ENCODE peak calls at places on chromosomes 5 and 9, in ten cellular contexts. One of them, this sample, is unnamed.

GRCh38 chr5:65625743-65626142 is 916 bp downstream of the SHLD3 start:
- DNase-seq in cardiac muscle cell: no peak
- DNase-seq in activated effector memory CD4-positive, alpha-beta T cell treated with anti-CD3 and anti-CD28 coated beads, Interleukin-2, amount 50 U/mL, for 16 hours: no peak
- DNase-seq in aorta: no peak
- DNase-seq in stomach: no peak
- DNase-seq in skeletal muscle cell: no peak
- DNase-seq in CD4-positive, CD25-positive, alpha-beta regulatory T cell: no peak
- DNase-seq in ELF-1: no peak
- DNase-seq in stimulated activated CD4-positive, alpha-beta T cell treated with anti-CD3 and anti-CD28 coated beads, TNF-alpha, amount 100 ng/mL, for 24 hours: no peak
- DNase-seq in neural progenitor cell: no peak
- DNase-seq in this sample: no peak

GRCh38 chr5:96537386-96537785 is 104.3 kb upstream of the PCSK1 start:
- DNase-seq in cardiac muscle cell: peak
- DNase-seq in activated effector memory CD4-positive, alpha-beta T cell treated with anti-CD3 and anti-CD28 coated beads, Interleukin-2, amount 50 U/mL, for 16 hours: no peak
- DNase-seq in aorta: no peak
- DNase-seq in stomach: no peak
- DNase-seq in skeletal muscle cell: peak
- DNase-seq in CD4-positive, CD25-positive, alpha-beta regulatory T cell: peak
- DNase-seq in ELF-1: no peak
- DNase-seq in stimulated activated CD4-positive, alpha-beta T cell treated with anti-CD3 and anti-CD28 coated beads, TNF-alpha, amount 100 ng/mL, for 24 hours: no peak
- DNase-seq in neural progenitor cell: no peak
- DNase-seq in this sample: no peak

GRCh38 chr5:178527458-178528307 is 62.5 kb downstream of the COL23A1 start:
- DNase-seq in cardiac muscle cell: no peak
- DNase-seq in activated effector memory CD4-positive, alpha-beta T cell treated with anti-CD3 and anti-CD28 coated beads, Interleukin-2, amount 50 U/mL, for 16 hours: no peak
- DNase-seq in aorta: no peak
- DNase-seq in stomach: no peak
- DNase-seq in skeletal muscle cell: no peak
- DNase-seq in CD4-positive, CD25-positive, alpha-beta regulatory T cell: no peak
- DNase-seq in ELF-1: no peak
- DNase-seq in stimulated activated CD4-positive, alpha-beta T cell treated with anti-CD3 and anti-CD28 coated beads, TNF-alpha, amount 100 ng/mL, for 24 hours: no peak
- DNase-seq in neural progenitor cell: no peak
- DNase-seq in this sample: no peak

GRCh38 chr5:150130493-150130922 is 25.1 kb downstream of the PDGFRB start:
- DNase-seq in cardiac muscle cell: no peak
- DNase-seq in activated effector memory CD4-positive, alpha-beta T cell treated with anti-CD3 and anti-CD28 coated beads, Interleukin-2, amount 50 U/mL, for 16 hours: no peak
- DNase-seq in aorta: no peak
- DNase-seq in stomach: no peak
- DNase-seq in skeletal muscle cell: no peak
- DNase-seq in CD4-positive, CD25-positive, alpha-beta regulatory T cell: no peak
- DNase-seq in ELF-1: peak
- DNase-seq in stimulated activated CD4-positive, alpha-beta T cell treated with anti-CD3 and anti-CD28 coated beads, TNF-alpha, amount 100 ng/mL, for 24 hours: no peak
- DNase-seq in neural progenitor cell: peak
- DNase-seq in this sample: no peak

GRCh38 chr5:136249678-136250266 is 56.8 kb upstream of the SMIM32 start:
- DNase-seq in cardiac muscle cell: peak
- DNase-seq in activated effector memory CD4-positive, alpha-beta T cell treated with anti-CD3 and anti-CD28 coated beads, Interleukin-2, amount 50 U/mL, for 16 hours: no peak
- DNase-seq in aorta: peak
- DNase-seq in stomach: peak
- DNase-seq in skeletal muscle cell: peak
- DNase-seq in CD4-positive, CD25-positive, alpha-beta regulatory T cell: no peak
- DNase-seq in ELF-1: peak
- DNase-seq in stimulated activated CD4-positive, alpha-beta T cell treated with anti-CD3 and anti-CD28 coated beads, TNF-alpha, amount 100 ng/mL, for 24 hours: no peak
- DNase-seq in neural progenitor cell: peak
- DNase-seq in this sample: peak

GRCh38 chr9:122379340-122379739 is 8.5 kb downstream of the PTGS1 start:
- DNase-seq in cardiac muscle cell: peak
- DNase-seq in activated effector memory CD4-positive, alpha-beta T cell treated with anti-CD3 and anti-CD28 coated beads, Interleukin-2, amount 50 U/mL, for 16 hours: no peak
- DNase-seq in aorta: no peak
- DNase-seq in stomach: no peak
- DNase-seq in skeletal muscle cell: no peak
- DNase-seq in CD4-positive, CD25-positive, alpha-beta regulatory T cell: no peak
- DNase-seq in ELF-1: no peak
- DNase-seq in stimulated activated CD4-positive, alpha-beta T cell treated with anti-CD3 and anti-CD28 coated beads, TNF-alpha, amount 100 ng/mL, for 24 hours: no peak
- DNase-seq in neural progenitor cell: no peak
- DNase-seq in this sample: no peak

GRCh38 chr5:176810084-176810597 is at the start of gene UNC5A:
- DNase-seq in cardiac muscle cell: peak
- DNase-seq in activated effector memory CD4-positive, alpha-beta T cell treated with anti-CD3 and anti-CD28 coated beads, Interleukin-2, amount 50 U/mL, for 16 hours: peak
- DNase-seq in aorta: no peak
- DNase-seq in stomach: no peak
- DNase-seq in skeletal muscle cell: peak
- DNase-seq in CD4-positive, CD25-positive, alpha-beta regulatory T cell: peak
- DNase-seq in ELF-1: peak
- DNase-seq in stimulated activated CD4-positive, alpha-beta T cell treated with anti-CD3 and anti-CD28 coated beads, TNF-alpha, amount 100 ng/mL, for 24 hours: peak
- DNase-seq in neural progenitor cell: peak
- DNase-seq in this sample: peak

GRCh38 chr5:139574641-139575312 is 13.6 kb downstream of the UBE2D2 start:
- DNase-seq in cardiac muscle cell: peak
- DNase-seq in activated effector memory CD4-positive, alpha-beta T cell treated with anti-CD3 and anti-CD28 coated beads, Interleukin-2, amount 50 U/mL, for 16 hours: no peak
- DNase-seq in aorta: no peak
- DNase-seq in stomach: no peak
- DNase-seq in skeletal muscle cell: no peak
- DNase-seq in CD4-positive, CD25-positive, alpha-beta regulatory T cell: peak
- DNase-seq in ELF-1: no peak
- DNase-seq in stimulated activated CD4-positive, alpha-beta T cell treated with anti-CD3 and anti-CD28 coated beads, TNF-alpha, amount 100 ng/mL, for 24 hours: no peak
- DNase-seq in neural progenitor cell: peak
- DNase-seq in this sample: peak

GRCh38 chr5:78594946-78595921 is 53.3 kb downstream of the LHFPL2 start:
- DNase-seq in cardiac muscle cell: peak
- DNase-seq in activated effector memory CD4-positive, alpha-beta T cell treated with anti-CD3 and anti-CD28 coated beads, Interleukin-2, amount 50 U/mL, for 16 hours: no peak
- DNase-seq in aorta: no peak
- DNase-seq in stomach: no peak
- DNase-seq in skeletal muscle cell: peak
- DNase-seq in CD4-positive, CD25-positive, alpha-beta regulatory T cell: no peak
- DNase-seq in ELF-1: no peak
- DNase-seq in stimulated activated CD4-positive, alpha-beta T cell treated with anti-CD3 and anti-CD28 coated beads, TNF-alpha, amount 100 ng/mL, for 24 hours: no peak
- DNase-seq in neural progenitor cell: no peak
- DNase-seq in this sample: peak

GRCh38 chr5:125870271-125870670 is 552.9 kb upstream of the GRAMD2B start:
- DNase-seq in cardiac muscle cell: no peak
- DNase-seq in activated effector memory CD4-positive, alpha-beta T cell treated with anti-CD3 and anti-CD28 coated beads, Interleukin-2, amount 50 U/mL, for 16 hours: no peak
- DNase-seq in aorta: no peak
- DNase-seq in stomach: no peak
- DNase-seq in skeletal muscle cell: no peak
- DNase-seq in CD4-positive, CD25-positive, alpha-beta regulatory T cell: no peak
- DNase-seq in ELF-1: no peak
- DNase-seq in stimulated activated CD4-positive, alpha-beta T cell treated with anti-CD3 and anti-CD28 coated beads, TNF-alpha, amount 100 ng/mL, for 24 hours: no peak
- DNase-seq in neural progenitor cell: peak
- DNase-seq in this sample: no peak

GRCh38 chr5:144369001-144369400 is 198.3 kb downstream of the KCTD16 start:
- DNase-seq in cardiac muscle cell: no peak
- DNase-seq in activated effector memory CD4-positive, alpha-beta T cell treated with anti-CD3 and anti-CD28 coated beads, Interleukin-2, amount 50 U/mL, for 16 hours: no peak
- DNase-seq in aorta: no peak
- DNase-seq in stomach: peak
- DNase-seq in skeletal muscle cell: no peak
- DNase-seq in CD4-positive, CD25-positive, alpha-beta regulatory T cell: no peak
- DNase-seq in ELF-1: no peak
- DNase-seq in stimulated activated CD4-positive, alpha-beta T cell treated with anti-CD3 and anti-CD28 coated beads, TNF-alpha, amount 100 ng/mL, for 24 hours: no peak
- DNase-seq in neural progenitor cell: no peak
- DNase-seq in this sample: no peak

GRCh38 chr9:136058152-136058483 is 37.0 kb downstream of the NACC2 start:
- DNase-seq in cardiac muscle cell: no peak
- DNase-seq in activated effector memory CD4-positive, alpha-beta T cell treated with anti-CD3 and anti-CD28 coated beads, Interleukin-2, amount 50 U/mL, for 16 hours: peak
- DNase-seq in aorta: peak
- DNase-seq in stomach: no peak
- DNase-seq in skeletal muscle cell: no peak
- DNase-seq in CD4-positive, CD25-positive, alpha-beta regulatory T cell: no peak
- DNase-seq in ELF-1: no peak
- DNase-seq in stimulated activated CD4-positive, alpha-beta T cell treated with anti-CD3 and anti-CD28 coated beads, TNF-alpha, amount 100 ng/mL, for 24 hours: no peak
- DNase-seq in neural progenitor cell: no peak
- DNase-seq in this sample: no peak

GRCh38 chr9:115106642-115107041 is 11.3 kb downstream of the TNC start:
- DNase-seq in cardiac muscle cell: no peak
- DNase-seq in activated effector memory CD4-positive, alpha-beta T cell treated with anti-CD3 and anti-CD28 coated beads, Interleukin-2, amount 50 U/mL, for 16 hours: no peak
- DNase-seq in aorta: no peak
- DNase-seq in stomach: no peak
- DNase-seq in skeletal muscle cell: no peak
- DNase-seq in CD4-positive, CD25-positive, alpha-beta regulatory T cell: no peak
- DNase-seq in ELF-1: no peak
- DNase-seq in stimulated activated CD4-positive, alpha-beta T cell treated with anti-CD3 and anti-CD28 coated beads, TNF-alpha, amount 100 ng/mL, for 24 hours: no peak
- DNase-seq in neural progenitor cell: no peak
- DNase-seq in this sample: no peak

GRCh38 chr5:103347729-103348128 is 89.2 kb downstream of the MACIR start:
- DNase-seq in cardiac muscle cell: no peak
- DNase-seq in activated effector memory CD4-positive, alpha-beta T cell treated with anti-CD3 and anti-CD28 coated beads, Interleukin-2, amount 50 U/mL, for 16 hours: no peak
- DNase-seq in aorta: no peak
- DNase-seq in stomach: no peak
- DNase-seq in skeletal muscle cell: no peak
- DNase-seq in CD4-positive, CD25-positive, alpha-beta regulatory T cell: no peak
- DNase-seq in ELF-1: peak
- DNase-seq in stimulated activated CD4-positive, alpha-beta T cell treated with anti-CD3 and anti-CD28 coated beads, TNF-alpha, amount 100 ng/mL, for 24 hours: no peak
- DNase-seq in neural progenitor cell: no peak
- DNase-seq in this sample: peak

GRCh38 chr9:81894891-81895290 is 33.3 kb upstream of the SPATA31D4 start:
- DNase-seq in cardiac muscle cell: no peak
- DNase-seq in activated effector memory CD4-positive, alpha-beta T cell treated with anti-CD3 and anti-CD28 coated beads, Interleukin-2, amount 50 U/mL, for 16 hours: no peak
- DNase-seq in aorta: no peak
- DNase-seq in stomach: no peak
- DNase-seq in skeletal muscle cell: no peak
- DNase-seq in CD4-positive, CD25-positive, alpha-beta regulatory T cell: no peak
- DNase-seq in ELF-1: no peak
- DNase-seq in stimulated activated CD4-positive, alpha-beta T cell treated with anti-CD3 and anti-CD28 coated beads, TNF-alpha, amount 100 ng/mL, for 24 hours: no peak
- DNase-seq in neural progenitor cell: no peak
- DNase-seq in this sample: no peak

GRCh38 chr5:40223884-40224402 is 455.8 kb upstream of the PTGER4 start:
- DNase-seq in cardiac muscle cell: no peak
- DNase-seq in activated effector memory CD4-positive, alpha-beta T cell treated with anti-CD3 and anti-CD28 coated beads, Interleukin-2, amount 50 U/mL, for 16 hours: peak
- DNase-seq in aorta: no peak
- DNase-seq in stomach: no peak
- DNase-seq in skeletal muscle cell: peak
- DNase-seq in CD4-positive, CD25-positive, alpha-beta regulatory T cell: no peak
- DNase-seq in ELF-1: no peak
- DNase-seq in stimulated activated CD4-positive, alpha-beta T cell treated with anti-CD3 and anti-CD28 coated beads, TNF-alpha, amount 100 ng/mL, for 24 hours: peak
- DNase-seq in neural progenitor cell: no peak
- DNase-seq in this sample: no peak

GRCh38 chr5:19424506-19424905 is 563.5 kb downstream of the CDH18 start:
- DNase-seq in cardiac muscle cell: no peak
- DNase-seq in activated effector memory CD4-positive, alpha-beta T cell treated with anti-CD3 and anti-CD28 coated beads, Interleukin-2, amount 50 U/mL, for 16 hours: no peak
- DNase-seq in aorta: no peak
- DNase-seq in stomach: no peak
- DNase-seq in skeletal muscle cell: no peak
- DNase-seq in CD4-positive, CD25-positive, alpha-beta regulatory T cell: no peak
- DNase-seq in ELF-1: no peak
- DNase-seq in stimulated activated CD4-positive, alpha-beta T cell treated with anti-CD3 and anti-CD28 coated beads, TNF-alpha, amount 100 ng/mL, for 24 hours: no peak
- DNase-seq in neural progenitor cell: no peak
- DNase-seq in this sample: no peak

GRCh38 chr5:117623042-117623815 is 1048.6 kb upstream of the SEMA6A start:
- DNase-seq in cardiac muscle cell: no peak
- DNase-seq in activated effector memory CD4-positive, alpha-beta T cell treated with anti-CD3 and anti-CD28 coated beads, Interleukin-2, amount 50 U/mL, for 16 hours: no peak
- DNase-seq in aorta: no peak
- DNase-seq in stomach: no peak
- DNase-seq in skeletal muscle cell: peak
- DNase-seq in CD4-positive, CD25-positive, alpha-beta regulatory T cell: no peak
- DNase-seq in ELF-1: peak
- DNase-seq in stimulated activated CD4-positive, alpha-beta T cell treated with anti-CD3 and anti-CD28 coated beads, TNF-alpha, amount 100 ng/mL, for 24 hours: no peak
- DNase-seq in neural progenitor cell: peak
- DNase-seq in this sample: peak

GRCh38 chr5:26691486-26691885 is 346.9 kb downstream of the CDH9 start:
- DNase-seq in cardiac muscle cell: no peak
- DNase-seq in activated effector memory CD4-positive, alpha-beta T cell treated with anti-CD3 and anti-CD28 coated beads, Interleukin-2, amount 50 U/mL, for 16 hours: no peak
- DNase-seq in aorta: no peak
- DNase-seq in stomach: no peak
- DNase-seq in skeletal muscle cell: no peak
- DNase-seq in CD4-positive, CD25-positive, alpha-beta regulatory T cell: no peak
- DNase-seq in ELF-1: no peak
- DNase-seq in stimulated activated CD4-positive, alpha-beta T cell treated with anti-CD3 and anti-CD28 coated beads, TNF-alpha, amount 100 ng/mL, for 24 hours: no peak
- DNase-seq in neural progenitor cell: no peak
- DNase-seq in this sample: no peak

GRCh38 chr9:114193090-114193489 is 37.8 kb downstream of the COL27A1 start:
- DNase-seq in cardiac muscle cell: no peak
- DNase-seq in activated effector memory CD4-positive, alpha-beta T cell treated with anti-CD3 and anti-CD28 coated beads, Interleukin-2, amount 50 U/mL, for 16 hours: no peak
- DNase-seq in aorta: no peak
- DNase-seq in stomach: no peak
- DNase-seq in skeletal muscle cell: no peak
- DNase-seq in CD4-positive, CD25-positive, alpha-beta regulatory T cell: no peak
- DNase-seq in ELF-1: no peak
- DNase-seq in stimulated activated CD4-positive, alpha-beta T cell treated with anti-CD3 and anti-CD28 coated beads, TNF-alpha, amount 100 ng/mL, for 24 hours: no peak
- DNase-seq in neural progenitor cell: no peak
- DNase-seq in this sample: no peak

GRCh38 chr5:126543660-126544059 is 51.4 kb downstream of the ALDH7A1 start:
- DNase-seq in cardiac muscle cell: no peak
- DNase-seq in activated effector memory CD4-positive, alpha-beta T cell treated with anti-CD3 and anti-CD28 coated beads, Interleukin-2, amount 50 U/mL, for 16 hours: no peak
- DNase-seq in aorta: no peak
- DNase-seq in stomach: no peak
- DNase-seq in skeletal muscle cell: no peak
- DNase-seq in CD4-positive, CD25-positive, alpha-beta regulatory T cell: no peak
- DNase-seq in ELF-1: no peak
- DNase-seq in stimulated activated CD4-positive, alpha-beta T cell treated with anti-CD3 and anti-CD28 coated beads, TNF-alpha, amount 100 ng/mL, for 24 hours: no peak
- DNase-seq in neural progenitor cell: no peak
- DNase-seq in this sample: peak

GRCh38 chr9:22165144-22165543 is 156.0 kb upstream of the CDKN2B start:
- DNase-seq in cardiac muscle cell: no peak
- DNase-seq in activated effector memory CD4-positive, alpha-beta T cell treated with anti-CD3 and anti-CD28 coated beads, Interleukin-2, amount 50 U/mL, for 16 hours: no peak
- DNase-seq in aorta: no peak
- DNase-seq in stomach: no peak
- DNase-seq in skeletal muscle cell: no peak
- DNase-seq in CD4-positive, CD25-positive, alpha-beta regulatory T cell: no peak
- DNase-seq in ELF-1: no peak
- DNase-seq in stimulated activated CD4-positive, alpha-beta T cell treated with anti-CD3 and anti-CD28 coated beads, TNF-alpha, amount 100 ng/mL, for 24 hours: no peak
- DNase-seq in neural progenitor cell: no peak
- DNase-seq in this sample: no peak